ENCODE peak calls at places on chromosomes 12 and 14, in eight cellular contexts. K is fibroblast of mammary gland, B is HepG2, R is RWPE2, F is fibroblast of lung, D is A549, P is RWPE1, L is dorsolateral prefrontal cortex. X is an unnamed sample.

GRCh38 chr12:111022386-111022785 is 102.0 kb upstream of the MYL2 start:
- DNase-seq in K (no peak), B (no peak), R (peak), F (no peak), D (no peak), P (no peak), L (no peak), X (no peak)

GRCh38 chr12:2959194-2959507 is at the start of gene TEAD4:
- DNase-seq in K (peak), B (peak), R (peak), F (peak), D (peak), P (peak), L (no peak), X (peak)

GRCh38 chr12:3454780-3455179 is 36.2 kb upstream of the PRMT8 start:
- DNase-seq in K (no peak), B (no peak), R (no peak), F (no peak), D (no peak), P (no peak), L (no peak), X (no peak)

GRCh38 chr12:117361312-117361670 is at the start of gene NOS1:
- DNase-seq in K (no peak), B (no peak), R (no peak), F (no peak), D (no peak), P (no peak), L (no peak), X (no peak)

GRCh38 chr12:4151362-4152121 is 122.0 kb upstream of the CCND2 start:
- DNase-seq in K (no peak), B (no peak), R (no peak), F (no peak), D (no peak), P (no peak), L (no peak), X (no peak)

GRCh38 chr12:117456076-117456475 is 94.7 kb upstream of the NOS1 start:
- DNase-seq in K (no peak), B (no peak), R (no peak), F (no peak), D (no peak), P (no peak), L (no peak), X (no peak)

GRCh38 chr14:89620436-89620835 is 203.4 kb upstream of the FOXN3 start:
- DNase-seq in K (no peak), B (no peak), R (no peak), F (no peak), D (no peak), P (no peak), L (no peak), X (no peak)

GRCh38 chr14:36452850-36453249 is 67.2 kb downstream of the NKX2-1 start:
- DNase-seq in K (no peak), B (no peak), R (no peak), F (no peak), D (no peak), P (no peak), L (no peak), X (no peak)

GRCh38 chr14:89243286-89243685 is 173.7 kb downstream of the FOXN3 start:
- DNase-seq in K (no peak), B (no peak), R (no peak), F (no peak), D (no peak), P (no peak), L (no peak), X (no peak)

GRCh38 chr12:130124106-130124505 is 38.2 kb upstream of the FZD10 start:
- DNase-seq in K (no peak), B (no peak), R (no peak), F (no peak), D (no peak), P (no peak), L (no peak), X (no peak)

GRCh38 chr12:53053223-53054111 is 3.6 kb downstream of the TNS2 start:
- DNase-seq in K (no peak), B (peak), R (no peak), F (no peak), D (peak), P (no peak), L (no peak), X (no peak)

GRCh38 chr12:28114488-28114887 is 75.8 kb upstream of the CCDC91 start:
- DNase-seq in K (peak), B (no peak), R (no peak), F (peak), D (peak), P (peak), L (no peak), X (no peak)

GRCh38 chr14:92106095-92106937 is at the start of gene ATXN3:
- DNase-seq in K (peak), B (peak), R (peak), F (peak), D (peak), P (peak), L (peak), X (peak)

GRCh38 chr12:100268835-100269564 is 2.0 kb downstream of the SCYL2 start:
- DNase-seq in K (peak), B (no peak), R (no peak), F (peak), D (no peak), P (no peak), L (no peak), X (no peak)

GRCh38 chr14:59020382-59020781 is 168.1 kb upstream of the DAAM1 start:
- DNase-seq in K (peak), B (no peak), R (no peak), F (peak), D (peak), P (peak), L (no peak), X (no peak)

GRCh38 chr14:95471526-95472304 is 44.7 kb downstream of the SYNE3 start:
- DNase-seq in K (no peak), B (no peak), R (no peak), F (no peak), D (no peak), P (no peak), L (no peak), X (no peak)

GRCh38 chr14:74793506-74794155 is 30.5 kb downstream of the YLPM1 start:
- DNase-seq in K (peak), B (no peak), R (no peak), F (no peak), D (peak), P (no peak), L (no peak), X (no peak)

GRCh38 chr12:27424631-27425230 is 21.8 kb upstream of the SMCO2 start:
- DNase-seq in K (peak), B (peak), R (no peak), F (peak), D (peak), P (peak), L (no peak), X (no peak)

GRCh38 chr12:122197612-122197966 is 5.9 kb upstream of the B3GNT4 start:
- DNase-seq in K (no peak), B (no peak), R (no peak), F (no peak), D (no peak), P (no peak), L (no peak), X (no peak)

GRCh38 chr14:95255487-95255886 is 64.2 kb downstream of the CLMN start:
- DNase-seq in K (peak), B (no peak), R (peak), F (peak), D (peak), P (peak), L (no peak), X (no peak)

GRCh38 chr14:104294628-104294982 is 156.2 kb downstream of the KIF26A start:
- DNase-seq in K (no peak), B (no peak), R (peak), F (no peak), D (no peak), P (no peak), L (no peak), X (peak)

GRCh38 chr12:17591113-17591512 is 498.9 kb downstream of the RERGL start:
- DNase-seq in K (no peak), B (no peak), R (no peak), F (no peak), D (no peak), P (no peak), L (no peak), X (no peak)

GRCh38 chr12:102568151-102568815 is 87.9 kb upstream of the IGF1 start:
- DNase-seq in K (peak), B (no peak), R (no peak), F (peak), D (no peak), P (no peak), L (no peak), X (no peak)

GRCh38 chr14:61264022-61264571 is 17.0 kb downstream of the TMEM30B start:
- DNase-seq in K (no peak), B (no peak), R (no peak), F (no peak), D (no peak), P (no peak), L (no peak), X (no peak)

GRCh38 chr14:25909361-25909760 is 688.5 kb downstream of the NOVA1 start:
- DNase-seq in K (peak), B (peak), R (no peak), F (peak), D (no peak), P (no peak), L (no peak), X (no peak)

GRCh38 chr12:124392991-124393790 is 98.3 kb downstream of the RFLNA start:
- DNase-seq in K (peak), B (no peak), R (no peak), F (peak), D (peak), P (peak), L (peak), X (no peak)

GRCh38 chr12:15937902-15938301 is 26.8 kb downstream of the DERA start:
- DNase-seq in K (no peak), B (no peak), R (no peak), F (no peak), D (no peak), P (no peak), L (no peak), X (no peak)

GRCh38 chr12:117298191-117298590 is 63.2 kb downstream of the NOS1 start:
- DNase-seq in K (no peak), B (no peak), R (no peak), F (no peak), D (no peak), P (no peak), L (no peak), X (no peak)

GRCh38 chr14:64970776-64971451 is 1.2 kb downstream of the RAB15 start:
- DNase-seq in K (no peak), B (no peak), R (no peak), F (no peak), D (peak), P (no peak), L (no peak), X (no peak)

GRCh38 chr14:64973026-64973442 is 898 bp upstream of the RAB15 start:
- DNase-seq in K (no peak), B (peak), R (no peak), F (no peak), D (no peak), P (no peak), L (no peak), X (no peak)

GRCh38 chr14:64973826-64974225 is 1.7 kb upstream of the RAB15 start:
- DNase-seq in K (no peak), B (no peak), R (no peak), F (no peak), D (no peak), P (no peak), L (no peak), X (no peak)

GRCh38 chr14:64971452-64971889 is 665 bp downstream of the RAB15 start:
- DNase-seq in K (no peak), B (no peak), R (no peak), F (no peak), D (no peak), P (no peak), L (no peak), X (peak)

DNA sequence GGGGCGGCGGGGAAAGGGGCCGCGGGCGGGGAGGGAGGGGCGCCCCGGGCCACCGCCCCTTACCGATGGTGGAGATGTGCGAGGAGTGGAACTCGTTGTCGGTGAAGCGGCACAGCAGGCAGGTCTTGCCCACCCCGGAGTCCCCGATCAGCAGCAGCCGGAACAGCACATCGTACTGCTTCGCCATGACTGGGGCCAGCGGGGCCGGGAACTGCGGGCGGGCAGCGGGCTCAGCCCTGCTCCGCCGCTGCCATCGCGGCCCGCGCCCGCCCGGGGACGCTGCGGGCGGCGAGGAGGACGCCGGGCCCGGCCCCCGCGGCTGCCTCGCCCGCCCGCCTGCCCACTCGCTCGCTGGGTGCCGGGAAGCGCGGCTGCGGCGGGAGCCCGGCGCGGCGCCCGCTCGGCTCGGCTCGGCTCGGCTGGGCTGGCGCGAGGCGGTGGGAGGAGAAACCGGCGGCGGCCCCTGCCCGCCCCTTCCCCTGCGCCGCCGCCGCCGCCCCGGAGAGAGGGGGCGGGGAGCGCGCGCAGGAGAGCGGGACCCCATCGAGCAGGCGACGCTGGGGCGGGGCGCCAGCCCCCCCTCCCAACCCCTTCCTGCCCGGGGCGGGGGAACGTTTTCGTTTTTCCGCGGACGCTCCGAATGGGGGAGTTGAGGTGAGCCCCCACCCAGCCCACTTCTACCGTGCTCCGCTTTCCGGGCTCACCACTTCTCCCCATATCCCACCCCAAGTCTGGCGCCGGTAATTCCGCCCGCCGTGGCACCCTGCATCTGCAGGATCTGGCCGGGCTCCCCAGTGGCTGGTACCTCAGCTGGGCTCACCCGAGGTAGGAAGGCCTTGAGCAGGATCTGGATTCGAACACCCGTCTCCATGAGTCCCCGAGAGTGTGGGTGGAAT is at the start of gene RAB15:
- DNase-seq in K (peak), B (no peak), R (no peak), F (no peak), D (peak), P (peak), L (no peak), X (peak)
- TF ChIP-seq CTCF in K (no peak), B (no peak), R (peak), F (no peak), D (no peak), P (no peak), L (no peak), X (no peak)

GRCh38 chr12:128178971-128179370 is 88.0 kb upstream of the TMEM132C start:
- DNase-seq in K (no peak), B (no peak), R (no peak), F (no peak), D (no peak), P (peak), L (no peak), X (no peak)
- TF ChIP-seq CTCF in K (no peak), B (no peak), R (no peak), F (no peak), D (no peak), P (no peak), L (no peak), X (no peak)

DNA sequence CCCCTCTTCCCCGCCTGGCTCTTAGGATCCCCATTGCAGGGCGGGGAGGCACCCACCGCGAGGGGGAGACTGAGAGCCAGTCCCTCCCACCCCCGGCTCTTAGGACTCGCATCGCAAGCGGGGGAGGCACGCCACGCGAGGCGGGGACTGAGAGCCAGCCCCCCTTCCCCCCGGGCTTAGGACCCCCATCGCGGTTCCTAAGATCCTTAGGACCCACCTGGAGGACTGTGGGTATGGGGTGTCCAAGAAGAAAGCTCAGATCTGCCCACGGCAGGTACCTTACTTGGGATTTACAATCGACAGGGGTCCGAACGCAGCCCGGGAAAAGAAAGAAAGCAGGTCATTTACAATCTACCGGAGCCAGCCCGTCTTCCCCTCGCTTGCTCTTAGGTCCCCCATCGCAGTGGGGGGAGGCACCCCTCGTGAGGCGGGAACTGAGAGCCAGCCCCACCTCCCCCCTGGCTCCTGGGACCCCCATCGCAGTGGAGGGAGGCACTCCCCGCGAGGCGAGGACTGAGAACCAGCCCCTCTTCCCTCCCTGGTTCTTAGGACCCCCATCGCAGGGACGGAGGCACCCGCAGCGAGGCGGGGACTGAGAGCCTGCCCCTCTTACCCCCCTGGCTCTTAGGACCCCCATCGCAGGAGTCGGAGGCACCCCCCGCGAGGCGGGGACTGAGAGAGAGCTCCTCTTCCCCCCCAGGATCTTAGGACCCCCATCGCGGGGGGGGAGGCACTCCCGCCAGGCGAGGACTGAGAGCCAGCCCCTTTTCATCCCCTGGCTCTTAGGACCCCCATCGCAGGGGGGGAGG is 43.7 kb downstream of the DDX11 start:
- DNase-seq in K (peak), B (peak), R (no peak), F (peak), D (peak), P (peak), L (no peak), X (no peak)
- TF ChIP-seq CTCF in K (peak), B (peak), R (peak), F (peak), D (peak), P (peak), L (peak), X (peak)

GRCh38 chr14:100421756-100422470 is 98.8 kb downstream of the SLC25A47 start:
- DNase-seq in K (no peak), B (no peak), R (no peak), F (no peak), D (no peak), P (no peak), L (no peak), X (no peak)
- TF ChIP-seq CTCF in K (no peak), B (no peak), R (no peak), F (no peak), D (no peak), P (no peak), L (no peak), X (no peak)

DNA sequence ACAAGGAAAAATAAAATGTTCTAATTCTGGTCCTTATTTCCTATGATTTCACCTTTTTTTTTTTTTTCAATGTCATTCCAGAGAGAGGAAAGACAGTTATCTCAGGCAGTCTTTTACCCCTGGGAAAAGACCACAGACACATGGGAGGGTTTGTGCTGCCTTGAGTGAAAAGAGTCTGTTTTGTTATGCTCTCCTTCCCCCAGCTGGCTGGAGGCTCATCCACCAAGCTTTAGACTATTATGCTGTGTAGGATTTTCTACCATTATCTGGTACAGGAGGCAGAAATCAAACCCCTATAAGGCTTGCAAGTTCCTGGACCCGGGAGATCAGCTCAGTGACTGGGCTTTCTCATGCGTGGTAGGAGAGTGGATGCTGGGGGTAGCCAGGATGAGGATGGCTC is 151.9 kb downstream of the CRADD start:
- DNase-seq in K (no peak), B (no peak), R (no peak), F (no peak), D (no peak), P (no peak), L (no peak), X (no peak)
- TF ChIP-seq CTCF in K (no peak), B (no peak), R (no peak), F (no peak), D (no peak), P (no peak), L (peak), X (no peak)

GRCh38 chr12:94798107-94798506 is 147.8 kb upstream of the TMCC3 start:
- DNase-seq in K (no peak), B (no peak), R (no peak), F (no peak), D (no peak), P (no peak), L (no peak), X (no peak)

GRCh38 chr12:94795053-94795452 is 144.7 kb upstream of the TMCC3 start:
- DNase-seq in K (no peak), B (no peak), R (no peak), F (no peak), D (no peak), P (no peak), L (no peak), X (no peak)

GRCh38 chr12:94792690-94793089 is 142.3 kb upstream of the TMCC3 start:
- DNase-seq in K (no peak), B (no peak), R (no peak), F (peak), D (no peak), P (no peak), L (no peak), X (no peak)

GRCh38 chr12:94793191-94793595 is 142.8 kb upstream of the TMCC3 start:
- DNase-seq in K (no peak), B (no peak), R (no peak), F (no peak), D (no peak), P (no peak), L (no peak), X (no peak)

GRCh38 chr12:94795520-94795919 is 145.2 kb upstream of the TMCC3 start:
- DNase-seq in K (peak), B (no peak), R (no peak), F (peak), D (peak), P (peak), L (no peak), X (no peak)
- TF ChIP-seq CTCF in K (no peak), B (no peak), R (no peak), F (no peak), D (no peak), P (no peak), L (no peak), X (no peak)

DNA sequence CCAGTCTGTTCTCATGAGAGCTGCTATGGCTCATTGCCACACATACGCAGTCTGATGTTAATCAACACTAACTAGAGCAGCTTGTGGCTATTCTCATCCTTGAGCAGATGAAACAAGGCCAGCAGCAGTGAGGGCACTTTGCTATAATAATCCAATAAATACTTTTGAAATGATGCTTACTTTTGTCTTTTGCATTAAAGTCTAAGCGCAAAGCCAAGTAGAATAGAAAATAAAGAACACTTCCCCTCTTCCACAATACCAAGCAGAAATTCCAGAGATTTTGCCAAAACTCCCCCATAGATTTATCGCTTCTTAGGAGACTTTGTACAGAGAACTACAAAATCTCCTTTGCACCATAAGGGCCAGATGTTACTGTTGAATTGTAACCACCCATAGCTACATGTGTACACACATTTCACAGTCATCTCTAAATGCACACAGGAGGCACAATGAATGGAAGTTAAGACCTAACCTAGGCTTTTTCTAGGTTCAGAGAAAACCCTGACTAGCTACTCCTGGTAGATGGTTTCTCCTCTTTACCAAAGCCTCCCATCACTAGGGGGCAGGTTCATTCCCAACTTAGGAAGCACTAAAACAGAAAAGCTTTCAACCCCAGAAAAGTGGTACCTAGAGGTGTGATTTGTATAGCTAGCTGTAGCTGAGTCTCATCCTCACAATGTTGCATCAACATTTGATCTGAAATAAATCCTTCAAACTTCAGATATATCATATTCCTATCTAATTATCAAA is 119.3 kb downstream of the HMGA2 start:
- DNase-seq in K (peak), B (no peak), R (no peak), F (no peak), D (no peak), P (no peak), L (no peak), X (no peak)
- TF ChIP-seq CTCF in K (peak), B (peak), R (peak), F (peak), D (no peak), P (no peak), L (no peak), X (no peak)

GRCh38 chr12:34296143-34297041 is 274.1 kb downstream of the ALG10 start:
- DNase-seq in K (no peak), B (no peak), R (peak), F (no peak), D (no peak), P (no peak), L (peak), X (peak)
- TF ChIP-seq CTCF in K (no peak), B (no peak), R (no peak), F (no peak), D (no peak), P (no peak), L (no peak), X (no peak)